ENCODE peak calls at places on chromosomes 2 and 18, in five cellular contexts. Z is CD4-positive, alpha-beta memory T cell; Q is A673; T is CD8-positive, alpha-beta T cell; N is tibial artery. Y is an unnamed sample. For H3K9me3, the result is how much of the 10 kb centered on the place peaks cover.

GRCh38 chr2:86072271-86072858 is 33.3 kb downstream of the POLR1A start:
- DNase-seq in Z (no peak), Q (no peak), N (peak), T (no peak), Y (no peak)

GRCh38 chr2:20080839-20081348 is 29.5 kb upstream of the LAPTM4A start:
- DNase-seq in N (no peak), T (no peak), Q (no peak), Z (no peak), Y (no peak)

GRCh38 chr2:194363878-194364277 is 1293.1 kb upstream of the SLC39A10 start:
- DNase-seq in Z (no peak), Q (peak), T (no peak), N (no peak), Y (no peak)

GRCh38 chr2:227888289-227888688 is 16.9 kb downstream of the DAW1 start:
- DNase-seq in T (no peak), Z (no peak), N (no peak), Q (no peak), Y (no peak)

GRCh38 chr18:10442551-10442971 is 11.9 kb upstream of the APCDD1 start:
- DNase-seq in Q (peak), Z (no peak), T (no peak), N (no peak), Y (no peak)

GRCh38 chr18:6752200-6752873 is 22.8 kb downstream of the ARHGAP28 start:
- DNase-seq in Z (no peak), N (no peak), Q (no peak), T (no peak), Y (no peak)

GRCh38 chr2:151437630-151438029 is 27.9 kb downstream of the RIF1 start:
- DNase-seq in Q (peak), N (no peak), T (no peak), Z (peak), Y (no peak)

GRCh38 chr2:1673160-1673944 is 71.0 kb downstream of the PXDN start:
- DNase-seq in Z (no peak), T (no peak), N (no peak), Q (no peak), Y (no peak)

GRCh38 chr2:233421091-233421816 is 67.0 kb downstream of the DGKD start:
- DNase-seq in Z (no peak), T (no peak), Q (no peak), N (no peak), Y (no peak)

GRCh38 chr2:145380436-145381017 is 860.6 kb upstream of the ZEB2 start:
- DNase-seq in T (no peak), Q (peak), N (no peak), Z (no peak), Y (no peak)

GRCh38 chr2:70946832-70947442 is 11.2 kb downstream of the ATP6V1B1 start:
- DNase-seq in T (peak), Q (peak), Z (peak), N (peak), Y (peak)

GRCh38 chr2:108403494-108403893 is 25.7 kb downstream of the SULT1C4 start:
- DNase-seq in Q (no peak), T (no peak), N (no peak), Z (no peak), Y (no peak)

GRCh38 chr18:41121116-41121826 is 833.8 kb upstream of the PIK3C3 start:
- DNase-seq in Q (no peak), T (no peak), N (no peak), Z (no peak), Y (no peak)

GRCh38 chr18:56373601-56374000 is 264.8 kb downstream of the TXNL1 start:
- DNase-seq in Q (no peak), Z (no peak), N (no peak), T (no peak), Y (no peak)

GRCh38 chr18:58669731-58670379 is 1.4 kb upstream of the MALT1 start:
- DNase-seq in T (no peak), Q (peak), N (no peak), Z (no peak), Y (peak)

GRCh38 chr2:12069139-12069538 is 322.7 kb downstream of the LPIN1 start:
- DNase-seq in T (no peak), Z (no peak), N (no peak), Q (no peak), Y (no peak)

DNA sequence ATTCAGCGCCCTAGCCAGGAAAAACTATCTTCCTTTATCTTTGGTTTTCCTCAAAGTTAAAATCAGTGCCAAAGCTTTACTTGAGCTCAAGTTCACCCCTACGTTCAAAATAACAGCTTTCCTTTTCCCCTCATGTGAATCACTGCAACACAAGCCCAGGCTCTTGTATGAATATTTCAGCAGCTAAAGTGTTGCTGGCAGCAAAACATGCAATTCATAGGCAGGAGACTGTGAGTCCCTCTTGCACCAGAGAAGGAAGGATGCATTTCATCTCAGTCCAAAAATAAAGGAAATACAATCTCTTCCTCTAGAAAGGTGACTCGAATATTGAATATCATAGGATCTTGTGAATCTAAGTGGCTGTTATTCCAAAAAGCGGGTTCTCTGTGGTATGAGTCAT is 461.3 kb upstream of the SOX11 start:
- DNase-seq in Z (no peak), T (no peak), Q (no peak), N (no peak), Y (no peak)
- H3K9me3 ChIP-seq in Z (under half), T (under half), Q (under half), N (under half), Y (under half)

GRCh38 chr18:79573921-79574491 is 105.6 kb upstream of the CTDP1 start:
- DNase-seq in N (no peak), T (no peak), Z (no peak), Q (no peak), Y (no peak)
- H3K9me3 ChIP-seq in N (under half), T (under half), Z (under half), Q (under half), Y (under half)

DNA sequence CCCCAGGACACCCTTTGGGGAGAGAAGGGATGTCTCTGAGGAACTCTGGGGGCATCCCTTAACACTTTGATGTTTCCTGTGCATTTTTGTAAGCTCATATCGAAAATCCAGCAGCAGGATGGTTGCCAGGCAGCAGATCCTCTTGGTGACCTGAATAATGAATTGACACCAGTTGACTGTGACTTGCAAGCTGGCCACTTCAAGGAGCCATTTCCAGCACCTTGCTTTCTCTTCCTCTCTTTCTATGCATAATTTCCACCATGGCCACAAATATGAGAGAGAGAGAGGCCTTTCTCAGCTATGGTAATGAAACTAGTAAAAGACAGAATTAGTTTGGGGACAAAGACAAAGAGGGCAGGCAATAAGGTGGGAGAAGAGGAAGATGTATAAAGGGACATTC is 91.7 kb downstream of the NRP2 start:
- DNase-seq in Q (no peak), N (no peak), Z (no peak), T (no peak), Y (no peak)
- H3K9me3 ChIP-seq in Q (under half), N (under half), Z (under half), T (under half), Y (under half)

DNA sequence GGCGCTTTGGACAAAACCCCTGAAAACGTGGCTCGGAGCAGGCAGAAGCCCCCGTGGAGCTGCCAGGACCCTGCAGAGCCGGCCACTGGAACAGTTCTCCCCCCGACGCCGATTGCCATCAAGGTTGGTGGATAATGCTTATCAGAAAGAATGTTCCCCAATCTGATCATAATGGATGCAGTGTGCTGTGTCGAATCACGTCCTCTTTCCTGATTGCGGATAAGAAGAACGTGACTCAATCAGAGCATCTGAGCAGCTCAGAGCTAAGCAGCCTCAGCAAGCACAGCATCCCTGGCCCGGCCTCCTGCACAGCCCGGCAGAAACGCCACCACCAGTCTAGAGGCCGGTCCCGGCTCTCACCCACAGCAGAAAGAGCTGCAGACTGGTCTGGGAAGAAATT is 488.0 kb downstream of the EIPR1 start:
- DNase-seq in Z (no peak), N (no peak), Q (no peak), T (no peak), Y (no peak)
- H3K9me3 ChIP-seq in Z (under half), N (under half), Q (under half), T (under half), Y (under half)

Y was measured in Panc1.